ENCODE peak calls at places on chromosomes 6 and 20, in six cellular contexts. One of them, this sample, is unnamed.

GRCh38 chr6:14135865-14136539 is 18.4 kb downstream of the CD83 start:
- DNase-seq in stimulated activated CD4-positive, alpha-beta T cell treated with anti-CD3 and anti-CD28 coated beads, Interleukin-12 subunit alpha, Interleukin-12 subunit beta, amount 100 ng/mL, for 48 hours: no peak
- DNase-seq in kidney epithelial cell: no peak
- DNase-seq in WTC11: no peak
- DNase-seq in iris pigment epithelial cell: no peak
- DNase-seq in mucosa of gallbladder: no peak
- DNase-seq in this sample: no peak

GRCh38 chr6:113936093-113936934 is 34.6 kb downstream of the HDAC2 start:
- DNase-seq in stimulated activated CD4-positive, alpha-beta T cell treated with anti-CD3 and anti-CD28 coated beads, Interleukin-12 subunit alpha, Interleukin-12 subunit beta, amount 100 ng/mL, for 48 hours: no peak
- DNase-seq in kidney epithelial cell: no peak
- DNase-seq in WTC11: no peak
- DNase-seq in iris pigment epithelial cell: peak
- DNase-seq in mucosa of gallbladder: peak
- DNase-seq in this sample: no peak

GRCh38 chr20:46123482-46124245 is 5.5 kb downstream of the CD40 start:
- DNase-seq in stimulated activated CD4-positive, alpha-beta T cell treated with anti-CD3 and anti-CD28 coated beads, Interleukin-12 subunit alpha, Interleukin-12 subunit beta, amount 100 ng/mL, for 48 hours: no peak
- DNase-seq in kidney epithelial cell: no peak
- DNase-seq in WTC11: no peak
- DNase-seq in iris pigment epithelial cell: no peak
- DNase-seq in mucosa of gallbladder: no peak
- DNase-seq in this sample: no peak

GRCh38 chr6:38169826-38170526 is 350.4 kb downstream of the ZFAND3 start:
- DNase-seq in stimulated activated CD4-positive, alpha-beta T cell treated with anti-CD3 and anti-CD28 coated beads, Interleukin-12 subunit alpha, Interleukin-12 subunit beta, amount 100 ng/mL, for 48 hours: no peak
- DNase-seq in kidney epithelial cell: no peak
- DNase-seq in WTC11: peak
- DNase-seq in iris pigment epithelial cell: no peak
- DNase-seq in mucosa of gallbladder: peak
- DNase-seq in this sample: no peak

GRCh38 chr6:142760152-142760551 is 184.8 kb downstream of the HIVEP2 start:
- DNase-seq in stimulated activated CD4-positive, alpha-beta T cell treated with anti-CD3 and anti-CD28 coated beads, Interleukin-12 subunit alpha, Interleukin-12 subunit beta, amount 100 ng/mL, for 48 hours: no peak
- DNase-seq in kidney epithelial cell: no peak
- DNase-seq in WTC11: no peak
- DNase-seq in iris pigment epithelial cell: peak
- DNase-seq in mucosa of gallbladder: no peak
- DNase-seq in this sample: no peak

GRCh38 chr6:164404802-164405488 is 904.5 kb downstream of the C6orf118 start:
- DNase-seq in stimulated activated CD4-positive, alpha-beta T cell treated with anti-CD3 and anti-CD28 coated beads, Interleukin-12 subunit alpha, Interleukin-12 subunit beta, amount 100 ng/mL, for 48 hours: no peak
- DNase-seq in kidney epithelial cell: no peak
- DNase-seq in WTC11: no peak
- DNase-seq in iris pigment epithelial cell: no peak
- DNase-seq in mucosa of gallbladder: no peak
- DNase-seq in this sample: no peak

GRCh38 chr6:26054937-26055669 is 32.1 kb upstream of the HFE start:
- DNase-seq in stimulated activated CD4-positive, alpha-beta T cell treated with anti-CD3 and anti-CD28 coated beads, Interleukin-12 subunit alpha, Interleukin-12 subunit beta, amount 100 ng/mL, for 48 hours: peak
- DNase-seq in kidney epithelial cell: peak
- DNase-seq in WTC11: peak
- DNase-seq in iris pigment epithelial cell: peak
- DNase-seq in mucosa of gallbladder: peak
- DNase-seq in this sample: peak

GRCh38 chr6:33787954-33788693 is 806 bp downstream of the LEMD2 start:
- DNase-seq in stimulated activated CD4-positive, alpha-beta T cell treated with anti-CD3 and anti-CD28 coated beads, Interleukin-12 subunit alpha, Interleukin-12 subunit beta, amount 100 ng/mL, for 48 hours: peak
- DNase-seq in kidney epithelial cell: no peak
- DNase-seq in WTC11: no peak
- DNase-seq in iris pigment epithelial cell: peak
- DNase-seq in mucosa of gallbladder: peak
- DNase-seq in this sample: peak